ENCODE peak calls at places on chromosomes 16 and 17, in ten cellular contexts. F is fibroblast of lung, C is AG04449, B is cardiac fibroblast, M is fibroblast of pulmonary artery, K is WERI-Rb-1, P is upper lobe of right lung, Q is mammary epithelial cell, X is tibial artery, J is lung. H is an unnamed sample.

GRCh38 chr16:12721841-12722467 is 81.7 kb downstream of the CPPED1 start:
- DNase-seq in F (no peak), C (no peak), B (no peak), M (no peak), K (no peak), P (no peak), Q (no peak), X (no peak), J (no peak), H (no peak)

GRCh38 chr16:85687651-85688471 is 893 bp downstream of the GINS2 start:
- DNase-seq in F (no peak), C (no peak), B (no peak), M (no peak), K (no peak), P (no peak), Q (no peak), X (no peak), J (no peak), H (no peak)

GRCh38 chr17:50853015-50853615 is 13.0 kb downstream of the TOB1 start:
- DNase-seq in F (no peak), C (no peak), B (no peak), M (no peak), K (no peak), P (no peak), Q (no peak), X (peak), J (no peak), H (no peak)

GRCh38 chr16:88695218-88695617 is 8.9 kb upstream of the SNAI3 start:
- DNase-seq in F (no peak), C (no peak), B (no peak), M (no peak), K (no peak), P (peak), Q (no peak), X (no peak), J (no peak), H (no peak)

GRCh38 chr16:67441907-67442306 is 11.0 kb downstream of the HSD11B2 start:
- DNase-seq in F (no peak), C (no peak), B (no peak), M (no peak), K (no peak), P (no peak), Q (no peak), X (no peak), J (no peak), H (no peak)

GRCh38 chr17:73028311-73028755 is 64.2 kb downstream of the SLC39A11 start:
- DNase-seq in F (peak), C (no peak), B (peak), M (peak), K (peak), P (no peak), Q (no peak), X (no peak), J (no peak), H (no peak)

GRCh38 chr16:10181196-10182162 is 749 bp downstream of the GRIN2A start:
- DNase-seq in F (peak), C (no peak), B (peak), M (peak), K (peak), P (peak), Q (peak), X (peak), J (peak), H (no peak)

GRCh38 chr16:48430890-48431289 is 45.7 kb upstream of the SIAH1 start:
- DNase-seq in F (no peak), C (no peak), B (no peak), M (no peak), K (no peak), P (no peak), Q (no peak), X (no peak), J (no peak), H (no peak)

GRCh38 chr17:68777243-68777855 is 176.2 kb upstream of the FAM20A start:
- DNase-seq in F (peak), C (no peak), B (peak), M (peak), K (peak), P (no peak), Q (peak), X (peak), J (no peak), H (no peak)

GRCh38 chr17:18950944-18951905 is 740 bp upstream of the SLC5A10 start:
- DNase-seq in F (no peak), C (no peak), B (no peak), M (no peak), K (no peak), P (peak), Q (no peak), X (no peak), J (no peak), H (no peak)

GRCh38 chr16:52812945-52813556 is 239.6 kb downstream of the CHD9NB start:
- DNase-seq in F (peak), C (no peak), B (peak), M (peak), K (no peak), P (no peak), Q (peak), X (no peak), J (no peak), H (no peak)

GRCh38 chr17:67027031-67027628 is 17.2 kb upstream of the CACNG1 start:
- DNase-seq in F (peak), C (no peak), B (peak), M (peak), K (no peak), P (peak), Q (no peak), X (no peak), J (no peak), H (no peak)

GRCh38 chr17:1958134-1958881 is 66.8 kb downstream of the RTN4RL1 start:
- DNase-seq in F (no peak), C (no peak), B (no peak), M (no peak), K (no peak), P (no peak), Q (no peak), X (no peak), J (no peak), H (no peak)

GRCh38 chr16:8899709-8900317 is 17.7 kb downstream of the LITAFD start:
- DNase-seq in F (no peak), C (no peak), B (no peak), M (no peak), K (no peak), P (no peak), Q (no peak), X (no peak), J (no peak), H (no peak)

GRCh38 chr17:77285594-77286390 is 145.0 kb downstream of the SEC14L1 start:
- DNase-seq in F (peak), C (peak), B (peak), M (peak), K (peak), P (peak), Q (peak), X (peak), J (peak), H (no peak)

GRCh38 chr17:75695830-75696271 is 25.4 kb upstream of the ITGB4 start:
- DNase-seq in F (no peak), C (no peak), B (no peak), M (no peak), K (no peak), P (no peak), Q (no peak), X (no peak), J (no peak), H (no peak)

GRCh38 chr17:75692976-75693375 is 25.8 kb downstream of the SAP30BP start:
- DNase-seq in F (peak), C (no peak), B (no peak), M (no peak), K (no peak), P (no peak), Q (no peak), X (no peak), J (no peak), H (no peak)

GRCh38 chr17:75694536-75694935 is 26.7 kb upstream of the ITGB4 start:
- DNase-seq in F (no peak), C (no peak), B (no peak), M (no peak), K (peak), P (no peak), Q (no peak), X (no peak), J (no peak), H (no peak)

GRCh38 chr17:75695141-75695829 is 26.0 kb upstream of the ITGB4 start:
- DNase-seq in F (peak), C (no peak), B (peak), M (no peak), K (no peak), P (no peak), Q (peak), X (no peak), J (no peak), H (no peak)

DNA sequence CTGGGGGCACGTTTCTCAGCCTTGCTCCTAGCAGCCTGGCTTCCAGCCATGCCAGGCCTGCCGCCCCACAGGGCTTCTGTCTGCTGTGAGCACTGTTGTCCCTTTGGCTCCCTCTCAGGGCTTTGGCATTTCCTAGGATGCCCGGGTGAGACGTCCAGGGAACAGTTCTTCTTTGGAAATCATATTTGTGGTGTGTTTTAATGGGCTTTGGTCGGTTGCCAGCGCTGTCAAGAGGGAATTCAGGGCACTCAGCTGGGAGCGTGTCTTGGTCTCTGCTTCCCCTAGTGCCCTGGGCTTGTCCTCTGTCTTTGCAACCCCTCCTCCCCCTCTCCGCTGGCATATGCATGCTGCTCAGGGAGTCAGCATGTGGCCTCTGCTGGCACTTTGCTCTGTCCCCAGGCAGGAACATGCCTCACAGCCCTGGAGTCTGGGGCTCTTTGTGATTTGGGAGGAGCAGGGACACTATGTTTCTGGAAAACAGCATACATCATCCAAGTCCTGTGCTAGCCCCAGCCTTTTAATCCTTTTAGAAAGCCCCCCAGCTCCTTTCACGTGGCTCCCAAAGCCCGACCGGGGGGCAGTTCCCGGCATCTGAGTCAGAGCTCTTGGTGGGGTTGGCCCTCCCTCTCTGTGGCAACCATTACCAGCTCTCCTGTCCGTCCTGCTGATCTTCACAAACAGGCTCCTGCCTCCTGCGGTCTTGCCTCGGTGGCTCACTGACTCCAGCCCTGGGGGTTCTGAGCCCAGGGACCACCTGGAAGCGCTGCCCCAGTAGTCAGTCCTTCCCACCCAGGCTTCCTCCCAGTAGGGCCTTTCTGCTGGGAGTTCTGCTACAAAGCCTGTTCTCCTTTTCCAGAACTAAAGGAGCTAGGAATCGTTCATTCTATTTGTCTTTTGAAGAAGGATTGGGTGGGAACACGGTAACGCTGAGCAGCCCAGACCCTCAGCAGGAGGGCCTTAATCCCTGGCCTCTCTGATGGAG is 26.7 kb downstream of the SAP30BP start:
- DNase-seq in F (peak), C (peak), B (peak), M (peak), K (peak), P (peak), Q (peak), X (peak), J (peak), H (peak)
- TF ChIP-seq CTCF in F (no peak), C (peak), B (no peak), M (no peak), K (no peak), P (no peak), Q (peak), X (peak), J (no peak), H (no peak)

GRCh38 chr16:78100162-78100467 is 661 bp downstream of the WWOX start:
- DNase-seq in F (no peak), C (no peak), B (no peak), M (no peak), K (no peak), P (no peak), Q (no peak), X (no peak), J (no peak), H (no peak)
- TF ChIP-seq CTCF in F (no peak), C (no peak), B (no peak), M (no peak), K (no peak), P (no peak), Q (no peak), X (no peak), J (no peak), H (no peak)

GRCh38 chr17:71084219-71084618 is 914.9 kb downstream of the KCNJ2 start:
- DNase-seq in F (no peak), C (no peak), B (peak), M (peak), K (peak), P (no peak), Q (peak), X (no peak), J (peak), H (no peak)
- TF ChIP-seq CTCF in F (peak), C (peak), B (peak), M (peak), K (peak), P (peak), Q (peak), X (no peak), J (no peak), H (no peak)

GRCh38 chr16:30562021-30562420 is 3.8 kb upstream of the ZNF764 start:
- DNase-seq in F (no peak), C (no peak), B (no peak), M (no peak), K (no peak), P (no peak), Q (no peak), X (no peak), J (no peak), H (no peak)
- TF ChIP-seq CTCF in F (no peak), C (no peak), B (no peak), M (no peak), K (no peak), P (no peak), Q (no peak), X (no peak), J (no peak), H (no peak)

DNA sequence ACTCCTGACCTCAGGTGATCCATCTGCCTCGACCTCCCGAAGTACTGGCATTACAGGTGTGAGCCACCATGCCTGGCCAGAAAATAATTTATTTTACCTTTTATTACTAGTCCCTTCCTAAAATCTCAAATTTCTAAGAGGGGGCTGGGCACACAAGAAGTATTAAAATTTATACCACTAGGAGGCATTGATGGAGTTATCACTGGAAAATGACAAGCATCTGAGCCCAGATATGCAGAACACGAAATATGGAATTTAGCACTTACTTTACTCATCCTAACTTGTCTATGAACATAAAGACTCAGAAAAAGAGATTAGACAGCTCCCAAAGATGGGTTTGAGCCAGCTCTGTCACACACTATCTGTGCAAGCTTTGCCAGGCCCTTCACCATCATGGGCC is 46.4 kb downstream of the STAT5A start:
- DNase-seq in F (no peak), C (no peak), B (peak), M (no peak), K (no peak), P (no peak), Q (no peak), X (no peak), J (no peak), H (no peak)
- TF ChIP-seq CTCF in F (no peak), C (no peak), B (no peak), M (peak), K (no peak), P (peak), Q (peak), X (no peak), J (no peak), H (no peak)

GRCh38 chr17:30913955-30914354 is 7.8 kb upstream of the ADAP2 start:
- DNase-seq in F (no peak), C (no peak), B (no peak), M (no peak), K (no peak), P (no peak), Q (no peak), X (no peak), J (no peak), H (no peak)
- TF ChIP-seq CTCF in F (no peak), C (no peak), B (no peak), M (no peak), K (no peak), P (no peak), Q (no peak), X (no peak), J (no peak), H (no peak)

GRCh38 chr16:31458073-31458834 is 1.0 kb upstream of the ARMC5 start:
- DNase-seq in F (peak), C (no peak), B (peak), M (peak), K (peak), P (peak), Q (peak), X (peak), J (peak), H (no peak)
- TF ChIP-seq CTCF in F (no peak), C (no peak), B (no peak), M (peak), K (peak), P (no peak), Q (peak), X (peak), J (no peak), H (no peak)

GRCh38 chr16:55534773-55535172 is 25.9 kb downstream of the LPCAT2 start:
- DNase-seq in F (no peak), C (no peak), B (no peak), M (no peak), K (no peak), P (no peak), Q (no peak), X (no peak), J (no peak), H (no peak)

GRCh38 chr16:55539488-55539887 is 27.0 kb upstream of the CAPNS2 start:
- DNase-seq in F (no peak), C (no peak), B (no peak), M (no peak), K (no peak), P (no peak), Q (no peak), X (no peak), J (no peak), H (no peak)

GRCh38 chr16:55540221-55540620 is 26.3 kb upstream of the CAPNS2 start:
- DNase-seq in F (no peak), C (no peak), B (no peak), M (no peak), K (no peak), P (no peak), Q (no peak), X (no peak), J (no peak), H (no peak)

GRCh38 chr16:55542459-55543082 is 23.9 kb upstream of the CAPNS2 start:
- DNase-seq in F (peak), C (no peak), B (peak), M (peak), K (no peak), P (no peak), Q (peak), X (no peak), J (no peak), H (no peak)

GRCh38 chr16:55539049-55539448 is 27.4 kb upstream of the CAPNS2 start:
- DNase-seq in F (no peak), C (no peak), B (peak), M (peak), K (no peak), P (no peak), Q (peak), X (no peak), J (no peak), H (no peak)
- TF ChIP-seq CTCF in F (no peak), C (no peak), B (no peak), M (no peak), K (no peak), P (no peak), Q (no peak), X (no peak), J (no peak), H (no peak)

GRCh38 chr17:75783069-75783783 is 1.4 kb upstream of the UNK start:
- DNase-seq in F (peak), C (no peak), B (peak), M (peak), K (no peak), P (no peak), Q (peak), X (no peak), J (no peak), H (no peak)

GRCh38 chr17:75785016-75785769 is 587 bp downstream of the UNK start:
- DNase-seq in F (peak), C (no peak), B (peak), M (peak), K (peak), P (peak), Q (peak), X (peak), J (peak), H (peak)

GRCh38 chr17:75784473-75785015 is at the start of gene UNK:
- DNase-seq in F (peak), C (peak), B (peak), M (peak), K (peak), P (peak), Q (peak), X (peak), J (peak), H (peak)

GRCh38 chr17:75785770-75786538 is 1.3 kb downstream of the UNK start:
- DNase-seq in F (peak), C (no peak), B (peak), M (peak), K (no peak), P (no peak), Q (peak), X (peak), J (no peak), H (no peak)

GRCh38 chr17:75783803-75784472 is 668 bp upstream of the UNK start:
- DNase-seq in F (no peak), C (no peak), B (no peak), M (no peak), K (peak), P (peak), Q (no peak), X (peak), J (no peak), H (no peak)
- TF ChIP-seq CTCF in F (no peak), C (no peak), B (no peak), M (no peak), K (no peak), P (no peak), Q (no peak), X (no peak), J (no peak), H (no peak)

H was measured in omental fat pad.